ENCODE peak calls at places on chromosomes 12 and 14, in four cellular contexts. O, Y, M and V are unnamed samples. For H3K4me1, the result is how much of the 10 kb centered on the place peaks cover.

GRCh38 chr12:93638954-93639353 is 38.2 kb upstream of the CRADD start:
- DNase-seq in O (no peak), M (no peak), Y (no peak), V (no peak)

GRCh38 chr12:26097046-26097878 is 27.6 kb downstream of the BHLHE41 start:
- DNase-seq in Y (peak), O (no peak), M (peak), V (peak)

GRCh38 chr12:24554612-24555300 is 394.1 kb downstream of the BCAT1 start:
- DNase-seq in M (no peak), O (no peak), Y (no peak), V (no peak)

GRCh38 chr14:66575014-66575413 is 67.1 kb downstream of the GPHN start:
- DNase-seq in M (no peak), Y (no peak), O (no peak), V (no peak)

GRCh38 chr14:96587823-96588385 is 85.7 kb downstream of the PAPOLA start:
- DNase-seq in Y (no peak), O (no peak), M (no peak), V (no peak)

GRCh38 chr12:108498136-108498535 is 16.9 kb upstream of the FICD start:
- DNase-seq in Y (no peak), O (no peak), M (no peak), V (no peak)

GRCh38 chr12:42140901-42141300 is 3.8 kb downstream of the GXYLT1 start:
- DNase-seq in O (no peak), Y (no peak), M (no peak), V (no peak)

GRCh38 chr14:44369401-44370123 is 137.5 kb downstream of the FSCB start:
- DNase-seq in O (no peak), M (no peak), Y (no peak), V (no peak)

GRCh38 chr14:53663709-53664108 is 292.9 kb downstream of the BMP4 start:
- DNase-seq in Y (no peak), M (no peak), O (no peak), V (no peak)

GRCh38 chr14:53032161-53032803 is 81.4 kb upstream of the FERMT2 start:
- DNase-seq in Y (peak), M (no peak), O (no peak), V (no peak)

GRCh38 chr12:12704593-12705230 is 8.7 kb upstream of the GPR19 start:
- DNase-seq in Y (peak), O (no peak), M (peak), V (peak)

GRCh38 chr14:106506901-106507305 is 980.5 kb downstream of the TMEM121 start:
- DNase-seq in Y (no peak), O (no peak), M (no peak), V (no peak)

GRCh38 chr12:46942579-46942978 is 116.8 kb upstream of the SLC38A4 start:
- DNase-seq in Y (no peak), M (no peak), O (no peak), V (no peak)

GRCh38 chr12:537772-538171 is 78.0 kb downstream of the B4GALNT3 start:
- DNase-seq in M (no peak), O (no peak), Y (no peak), V (no peak)

GRCh38 chr12:132125736-132126135 is 18.4 kb downstream of the DDX51 start:
- DNase-seq in O (no peak), Y (peak), M (no peak), V (no peak)

GRCh38 chr12:58976146-58976545 is 55.8 kb upstream of the LRIG3 start:
- DNase-seq in M (no peak), Y (no peak), O (no peak), V (no peak)

GRCh38 chr12:100473716-100474150 is at the start of gene NR1H4:
- DNase-seq in M (peak), Y (peak), O (no peak), V (no peak)

GRCh38 chr12:130796985-130797686 is 41.9 kb downstream of the STX2 start:
- DNase-seq in Y (no peak), O (no peak), M (no peak), V (peak)

GRCh38 chr12:116594325-116595038 is 35.3 kb downstream of the MAP1LC3B2 start:
- DNase-seq in O (no peak), M (no peak), Y (peak), V (peak)

GRCh38 chr12:53082637-53083036 is 3.4 kb upstream of the SPRYD3 start:
- DNase-seq in M (no peak), O (no peak), Y (no peak), V (no peak)

GRCh38 chr12:128829870-128830504 is 6.2 kb upstream of the SLC15A4 start:
- DNase-seq in Y (peak), O (no peak), M (no peak), V (no peak)

GRCh38 chr12:6554990-6555691 is 701 bp downstream of the IFFO1 start:
- DNase-seq in M (peak), Y (no peak), O (no peak), V (peak)

GRCh38 chr14:105582639-105583038 is 56.3 kb downstream of the TMEM121 start:
- DNase-seq in O (no peak), M (no peak), Y (no peak), V (peak)

GRCh38 chr12:1885082-1885596 is 33.3 kb downstream of the CACNA2D4 start:
- DNase-seq in O (no peak), Y (peak), M (no peak), V (no peak)

GRCh38 chr14:29370024-29370423 is 557.6 kb downstream of the PRKD1 start:
- DNase-seq in M (no peak), O (no peak), Y (no peak), V (no peak)

GRCh38 chr12:124420972-124421674 is 126.2 kb downstream of the RFLNA start:
- DNase-seq in Y (no peak), M (no peak), O (no peak), V (no peak)

GRCh38 chr14:24695265-24696241 is 61.6 kb upstream of the GZMB start:
- DNase-seq in O (no peak), M (no peak), Y (no peak), V (no peak)

GRCh38 chr14:96086574-96087077 is 47.5 kb downstream of the C14orf132 start:
- DNase-seq in M (no peak), Y (peak), O (no peak), V (no peak)

GRCh38 chr14:61438497-61438859 is 117.1 kb downstream of the PRKCH start:
- DNase-seq in Y (no peak), M (no peak), O (no peak), V (no peak)

GRCh38 chr14:61439779-61440418 is 118.5 kb downstream of the PRKCH start:
- DNase-seq in Y (no peak), O (no peak), M (no peak), V (no peak)

GRCh38 chr14:61443481-61443880 is 122.1 kb downstream of the PRKCH start:
- DNase-seq in M (no peak), Y (no peak), O (no peak), V (no peak)

GRCh38 chr14:61438860-61439765 is 117.7 kb downstream of the PRKCH start:
- DNase-seq in M (peak), Y (peak), O (no peak), V (peak)

GRCh38 chr14:61444215-61444768 is 122.9 kb downstream of the PRKCH start:
- DNase-seq in Y (no peak), M (no peak), O (no peak), V (peak)
- H3K4me1 ChIP-seq in Y (under half), M (under half), O (under half), V (under half)

GRCh38 chr14:102278631-102278935 is 26.4 kb downstream of the MOK start:
- DNase-seq in O (no peak), Y (no peak), M (no peak), V (no peak)

GRCh38 chr14:102279282-102279681 is 25.7 kb downstream of the MOK start:
- DNase-seq in Y (no peak), O (no peak), M (no peak), V (no peak)

GRCh38 chr14:102280376-102280962 is 24.5 kb downstream of the MOK start:
- DNase-seq in O (no peak), M (no peak), Y (no peak), V (no peak)

GRCh38 chr14:102277874-102278630 is 26.9 kb downstream of the MOK start:
- DNase-seq in O (no peak), Y (no peak), M (no peak), V (no peak)

GRCh38 chr14:102279688-102280348 is 25.1 kb downstream of the MOK start:
- DNase-seq in O (no peak), Y (no peak), M (no peak), V (no peak)
- H3K4me3 ChIP-seq in O (no peak), Y (no peak), M (no peak), V (no peak)

GRCh38 chr12:63863658-63864455 is 19.4 kb downstream of the SRGAP1 start:
- DNase-seq in Y (no peak), M (no peak), O (no peak), V (no peak)
- H3K4me1 ChIP-seq in Y (under half), M (under half), O (under half), V (under half)

DNA sequence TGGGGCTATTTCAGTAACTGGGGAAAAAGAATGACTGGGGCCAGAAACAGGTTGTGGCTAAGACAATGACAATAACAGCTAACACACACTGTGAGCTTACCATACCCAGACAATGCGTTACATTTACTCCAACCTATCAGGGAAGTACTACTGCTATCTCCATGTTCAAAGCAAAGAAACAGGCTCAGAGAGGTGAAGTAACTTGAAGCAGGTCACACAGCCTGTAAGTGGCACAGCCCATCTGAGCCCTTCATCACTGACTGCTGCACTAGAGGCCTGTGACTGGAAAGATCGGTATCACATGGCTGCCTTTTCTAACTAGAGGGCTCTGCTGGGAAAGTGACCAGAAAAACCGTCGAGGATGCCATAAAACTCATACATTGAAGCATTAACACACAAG is 7.9 kb downstream of the GCN1 start:
- DNase-seq in O (no peak), Y (no peak), M (no peak), V (no peak)
- H3K4me3 ChIP-seq in O (no peak), Y (no peak), M (no peak), V (no peak)

DNA sequence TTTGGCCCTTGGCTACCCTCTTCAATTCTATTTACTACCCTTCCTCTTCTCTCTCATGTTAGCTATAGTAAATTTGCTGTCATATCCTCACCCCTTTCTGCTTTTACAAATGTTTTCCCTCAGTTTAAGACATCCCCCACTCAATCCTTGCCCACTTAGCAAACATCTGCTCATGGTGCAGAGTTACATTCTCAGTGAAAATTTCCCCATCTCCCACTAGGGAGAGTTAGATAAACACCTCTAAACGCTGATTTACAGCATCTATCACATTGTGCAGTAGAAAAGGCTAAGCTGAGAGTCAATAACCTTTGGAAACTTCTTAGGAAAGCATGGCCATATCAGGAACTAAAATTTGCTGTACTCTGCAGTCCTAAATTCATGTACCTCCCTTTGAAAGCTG is 69.0 kb downstream of the DENND5B start:
- DNase-seq in O (no peak), M (no peak), Y (no peak), V (no peak)
- H3K4me1 ChIP-seq in O (under half), M (under half), Y (under half), V (under half)

GRCh38 chr14:23396781-23397407 is 11.2 kb downstream of the MYH6 start:
- DNase-seq in O (no peak), M (no peak), Y (no peak), V (no peak)

GRCh38 chr14:23396126-23396525 is 11.9 kb downstream of the MYH6 start:
- DNase-seq in O (no peak), Y (no peak), M (no peak), V (no peak)

GRCh38 chr14:23399591-23399990 is 8.5 kb downstream of the MYH6 start:
- DNase-seq in M (no peak), O (no peak), Y (no peak), V (no peak)

GRCh38 chr14:23399136-23399535 is 8.9 kb downstream of the MYH6 start:
- DNase-seq in M (no peak), Y (no peak), O (no peak), V (no peak)

GRCh38 chr14:23398348-23398747 is 9.7 kb downstream of the MYH6 start:
- DNase-seq in M (no peak), Y (no peak), O (no peak), V (peak)
- H3K4me3 ChIP-seq in M (no peak), Y (no peak), O (no peak), V (no peak)

DNA sequence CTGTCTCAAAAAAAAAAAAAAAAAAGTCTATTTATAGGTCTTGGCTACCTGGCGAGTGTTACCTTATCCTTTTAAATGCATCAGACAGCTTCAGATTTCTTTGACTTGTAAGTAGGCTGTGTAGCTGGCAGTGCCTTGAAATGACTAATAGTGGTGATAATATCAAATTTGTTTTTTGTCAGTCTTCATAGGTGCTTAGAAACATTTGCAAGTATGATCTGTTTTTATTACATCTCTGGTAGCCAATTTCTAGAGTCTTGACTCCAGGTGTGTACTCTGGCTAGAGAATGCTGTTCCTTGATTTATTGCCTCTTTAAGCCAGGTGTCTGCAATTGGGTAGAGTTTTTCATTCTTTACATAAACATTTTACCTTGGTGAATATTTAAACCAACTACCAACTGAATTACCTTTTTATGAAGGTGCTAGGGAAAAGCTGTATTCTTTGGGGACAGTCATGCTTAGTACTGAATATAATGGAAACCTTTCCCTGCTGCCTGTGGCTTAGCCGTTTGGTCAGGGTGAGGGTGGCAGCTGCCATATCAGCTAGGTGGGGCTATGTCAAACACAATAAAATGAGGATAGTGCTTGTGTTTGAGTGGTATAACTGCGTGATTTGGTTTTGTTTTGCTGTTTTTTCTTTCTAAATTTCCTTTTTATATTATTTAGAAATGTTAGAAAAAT is 32.7 kb downstream of the MLXIP start:
- DNase-seq in O (no peak), Y (no peak), M (no peak), V (no peak)
- H3K4me1 ChIP-seq in O (under half), Y (under half), M (under half), V (under half)

GRCh38 chr12:10717410-10717809 is 5.7 kb downstream of the YBX3 start:
- DNase-seq in M (no peak), Y (no peak), O (no peak), V (no peak)
- H3K4me3 ChIP-seq in M (no peak), Y (no peak), O (no peak), V (no peak)

GRCh38 chr12:104280703-104281458 is 22.7 kb upstream of the EID3 start:
- DNase-seq in M (no peak), O (no peak), Y (no peak), V (no peak)
- H3K4me1 ChIP-seq in M (under half), O (under half), Y (under half), V (under half)